ENCODE peak calls at places on chromosome X, in five cellular contexts. M is RWPE1, L is upper lobe of right lung, I is tibial artery, W is neural crest cell. Q is an unnamed sample.
A peak's percentile ranks its signal among the peaks of the same experiment; 100 is the strongest.

GRCh38 chrX:7054219-7055206 is 93.0 kb upstream of the STS start:
- DNase-seq in M (no peak), L (no peak), W (no peak), I (no peak), Q (no peak)

GRCh38 chrX:131394384-131394783 is 105.3 kb upstream of the IGSF1 start:
- DNase-seq in W (no peak), I (no peak), M (no peak), L (no peak), Q (no peak)

GRCh38 chrX:69128573-69128972 is 36.7 kb downstream of the PJA1 start:
- DNase-seq in I (peak; percentile 24), L (peak; percentile 65), M (no peak), W (peak; percentile 34), Q (no peak)

GRCh38 chrX:50579955-50580354 is 109.3 kb upstream of the DGKK start:
- DNase-seq in W (peak; percentile 23), L (no peak), M (peak; percentile 24), I (peak; percentile 23), Q (no peak)

GRCh38 chrX:112081781-112082482 is 644 bp downstream of the TRPC5 start:
- DNase-seq in W (peak; percentile 18), I (no peak), L (no peak), M (no peak), Q (no peak)

GRCh38 chrX:119753001-119753400 is 5.4 kb upstream of the SOWAHD start:
- DNase-seq in M (no peak), I (no peak), L (no peak), W (no peak), Q (no peak)

GRCh38 chrX:129842510-129843208 is 1.0 kb downstream of the ZDHHC9 start:
- DNase-seq in I (peak; percentile 24), M (no peak), W (no peak), L (peak; percentile 64), Q (no peak)

GRCh38 chrX:45849261-45849660 is 648.6 kb upstream of the DIPK2B start:
- DNase-seq in W (no peak), I (no peak), M (peak; percentile 51), L (no peak), Q (no peak)

GRCh38 chrX:120090208-120090607 is 12.7 kb upstream of the RHOXF2B start:
- DNase-seq in L (no peak), W (no peak), I (no peak), M (no peak), Q (no peak)

GRCh38 chrX:41857670-41858069 is 65.7 kb downstream of the CASK start:
- DNase-seq in I (no peak), M (no peak), L (no peak), W (no peak), Q (no peak)

GRCh38 chrX:41960142-41960541 is 36.8 kb upstream of the CASK start:
- DNase-seq in I (no peak), M (no peak), W (no peak), L (no peak), Q (no peak)

GRCh38 chrX:132041016-132041415 is 17.9 kb downstream of the STK26 start:
- DNase-seq in I (no peak), L (no peak), W (no peak), M (peak; percentile 18), Q (no peak)

GRCh38 chrX:21658152-21658737 is at the start of gene KLHL34:
- DNase-seq in W (no peak), M (no peak), L (no peak), I (no peak), Q (no peak)

GRCh38 chrX:111503594-111503993 is 7.9 kb upstream of the SERTM2 start:
- DNase-seq in I (no peak), L (no peak), W (no peak), M (no peak), Q (no peak)

GRCh38 chrX:118254611-118255010 is 91.3 kb upstream of the WDR44 start:
- DNase-seq in M (peak; percentile 17), L (no peak), I (peak; percentile 64), W (peak; percentile 66), Q (no peak)

GRCh38 chrX:40189018-40189417 is 91.3 kb upstream of the BCOR start:
- DNase-seq in I (no peak), L (no peak), W (no peak), M (no peak), Q (no peak)

GRCh38 chrX:2679534-2680485 is 11.3 kb upstream of the CD99 start:
- DNase-seq in W (no peak), M (no peak), L (no peak), I (no peak), Q (no peak)

GRCh38 chrX:145396612-145397011 is 149.3 kb downstream of the SPANXN1 start:
- DNase-seq in W (no peak), I (no peak), L (no peak), M (no peak), Q (no peak)

GRCh38 chrX:145394344-145394743 is 147.0 kb downstream of the SPANXN1 start:
- DNase-seq in M (no peak), W (no peak), I (no peak), L (no peak), Q (no peak)

DNA sequence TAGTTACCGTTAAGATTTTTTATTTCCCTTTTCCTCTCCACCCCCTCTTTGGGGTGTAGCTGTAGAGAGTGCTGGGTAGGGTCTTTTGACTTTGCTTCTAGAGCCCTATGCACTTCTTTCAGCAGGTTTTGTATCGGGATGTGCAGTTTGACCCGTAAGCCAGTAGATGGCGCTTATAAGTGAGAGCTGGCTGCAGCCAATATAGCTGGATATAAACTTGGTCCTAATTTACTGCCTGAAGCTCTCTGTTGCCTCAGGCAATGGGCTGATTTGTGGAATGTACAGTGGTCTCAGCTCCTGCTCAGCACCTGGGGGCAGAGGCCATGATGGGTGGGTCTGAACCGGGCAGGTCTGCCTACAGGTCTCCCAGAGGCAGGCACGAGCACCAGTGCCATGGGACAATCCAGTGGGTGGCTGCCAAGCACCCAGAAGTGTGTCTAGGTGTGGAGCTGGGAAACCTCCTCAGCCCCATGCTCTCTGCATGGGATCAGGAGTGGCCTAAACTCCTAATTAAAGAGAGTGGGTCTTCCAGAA is 146.5 kb downstream of the SPANXN1 start:
- DNase-seq in M (no peak), I (no peak), L (no peak), W (no peak), Q (no peak)
- TF ChIP-seq CTCF in M (no peak), I (no peak), L (peak; percentile 11), W (peak; percentile 43), Q (peak; percentile 10)

GRCh38 chrX:43654431-43655150 is 1.5 kb upstream of the MAOA start:
- DNase-seq in I (peak; percentile 94), L (peak; percentile 96), M (peak; percentile 92), W (peak; percentile 74), Q (peak; percentile 91)

GRCh38 chrX:43655961-43656494 is at the start of gene MAOA:
- DNase-seq in M (peak; percentile 38), L (peak; percentile 92), I (peak; percentile 95), W (no peak), Q (no peak)

DNA sequence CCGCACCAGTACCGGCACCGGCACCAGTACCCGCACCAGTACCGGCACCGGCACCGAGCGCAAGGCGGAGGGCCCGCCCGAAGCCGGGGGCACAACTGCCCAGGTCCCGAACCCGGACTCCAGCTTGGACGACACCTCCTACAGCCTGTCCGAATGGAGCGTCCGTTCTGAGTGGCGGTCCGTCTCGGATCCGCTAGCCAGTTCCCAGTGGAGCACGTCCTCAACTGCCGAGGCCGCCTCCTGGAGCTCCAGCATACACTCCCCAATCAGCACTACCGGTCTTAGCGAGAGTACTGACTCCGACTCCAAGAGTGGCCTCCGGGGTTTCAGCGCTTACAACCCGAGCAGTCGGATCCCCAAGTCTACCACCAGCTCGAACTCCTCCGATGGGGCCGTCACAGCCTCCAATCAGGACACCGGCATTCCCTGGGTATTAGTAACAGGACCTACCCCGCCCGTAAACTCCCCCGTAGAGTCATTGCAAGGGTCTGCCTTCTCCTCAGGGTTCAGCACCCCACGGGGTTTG is 885 bp upstream of the MAOA start:
- DNase-seq in I (peak; percentile 39), W (peak; percentile 11), M (peak; percentile 25), L (peak; percentile 71), Q (no peak)
- TF ChIP-seq CTCF in I (no peak), W (no peak), M (no peak), L (no peak), Q (peak; percentile 2)

DNA sequence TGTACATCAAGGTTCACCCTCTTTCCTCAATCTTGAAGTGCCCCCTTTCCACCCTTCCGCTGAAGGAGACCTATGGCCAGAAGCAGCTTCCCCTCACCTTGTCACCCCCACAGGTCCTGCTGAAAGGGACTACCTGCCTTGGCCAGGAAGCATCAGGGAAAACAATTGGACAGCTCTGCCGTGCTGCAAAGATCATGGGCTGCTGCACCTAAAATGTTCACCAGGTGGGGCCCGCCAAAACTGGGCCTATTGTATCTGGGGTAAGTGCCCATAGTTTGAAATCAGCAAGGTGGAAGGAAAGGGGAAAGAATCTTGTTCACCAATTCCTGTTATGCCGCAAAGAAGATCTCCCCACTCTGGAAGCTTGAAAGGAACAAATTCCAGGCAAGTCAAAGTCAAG is 18.4 kb downstream of the GRIA3 start:
- DNase-seq in I (no peak), L (no peak), W (no peak), M (no peak), Q (no peak)
- TF ChIP-seq CTCF in I (no peak), L (no peak), W (no peak), M (no peak), Q (no peak)

GRCh38 chrX:113275769-113276168 is 435.1 kb upstream of the AMOT start:
- DNase-seq in L (no peak), I (no peak), W (no peak), M (no peak), Q (no peak)
- TF ChIP-seq CTCF in L (no peak), I (no peak), W (no peak), M (no peak), Q (no peak)

GRCh38 chrX:108297290-108297689 is 140.9 kb downstream of the COL4A6 start:
- DNase-seq in L (no peak), I (no peak), W (no peak), M (no peak), Q (no peak)

DNA sequence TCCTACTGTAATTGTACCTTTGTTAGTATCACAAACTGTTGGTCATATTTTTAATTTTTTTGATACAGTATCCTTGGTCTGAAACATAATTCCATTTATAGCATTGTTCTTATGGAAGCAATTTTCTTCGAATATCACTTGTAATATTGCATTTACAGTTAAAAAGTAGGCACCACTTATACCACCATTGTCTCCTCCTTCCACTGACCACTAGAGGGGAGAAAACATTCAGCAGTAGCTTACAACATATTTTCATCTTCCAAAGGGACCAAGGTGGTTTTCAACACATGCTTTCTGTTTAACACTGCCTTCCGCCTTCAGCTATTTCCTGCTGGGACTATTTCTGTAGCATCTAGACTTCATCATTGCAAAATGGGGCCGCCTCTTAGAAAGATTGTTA is 146.2 kb downstream of the COL4A6 start:
- DNase-seq in I (no peak), W (no peak), L (no peak), M (no peak), Q (no peak)
- TF ChIP-seq CTCF in I (no peak), W (no peak), L (no peak), M (no peak), Q (no peak)